ENCODE peak calls at places on chromosomes 3 and 15, in seven cellular contexts. One of them, this sample, is unnamed.

GRCh38 chr3:176927280-176927679 is 270.0 kb downstream of the TBL1XR1 start:
- DNase-seq in right lobe of liver: peak; percentile 72
- DNase-seq in upper lobe of left lung: no peak
- DNase-seq in uterus: no peak
- DNase-seq in GM12878: no peak
- DNase-seq in IMR-90: no peak
- DNase-seq in NB4: no peak
- DNase-seq in this sample: no peak

GRCh38 chr3:24227635-24228034 is 267.0 kb downstream of the THRB start:
- DNase-seq in NB4: no peak
- DNase-seq in uterus: no peak
- DNase-seq in right lobe of liver: no peak
- DNase-seq in upper lobe of left lung: no peak
- DNase-seq in IMR-90: no peak
- DNase-seq in GM12878: no peak
- DNase-seq in this sample: no peak

GRCh38 chr3:49349617-49350114 is 8.5 kb downstream of the GPX1 start:
- DNase-seq in upper lobe of left lung: no peak
- DNase-seq in right lobe of liver: no peak
- DNase-seq in uterus: no peak
- DNase-seq in IMR-90: no peak
- DNase-seq in NB4: no peak
- DNase-seq in GM12878: no peak
- DNase-seq in this sample: no peak

GRCh38 chr3:126749931-126750759 is 46.1 kb downstream of the CHCHD6 start:
- DNase-seq in upper lobe of left lung: no peak
- DNase-seq in IMR-90: no peak
- DNase-seq in GM12878: no peak
- DNase-seq in NB4: no peak
- DNase-seq in uterus: no peak
- DNase-seq in right lobe of liver: no peak
- DNase-seq in this sample: no peak

GRCh38 chr15:47485419-47485818 is 231.9 kb upstream of the SEMA6D start:
- DNase-seq in uterus: no peak
- DNase-seq in right lobe of liver: no peak
- DNase-seq in upper lobe of left lung: no peak
- DNase-seq in IMR-90: peak; percentile 57
- DNase-seq in GM12878: no peak
- DNase-seq in NB4: no peak
- DNase-seq in this sample: no peak

GRCh38 chr3:157066335-157067071 is 93.4 kb downstream of the CCNL1 start:
- DNase-seq in NB4: no peak
- DNase-seq in GM12878: no peak
- DNase-seq in upper lobe of left lung: no peak
- DNase-seq in right lobe of liver: no peak
- DNase-seq in IMR-90: peak; percentile 98
- DNase-seq in uterus: peak; percentile 67
- DNase-seq in this sample: no peak

GRCh38 chr3:124119056-124119721 is 127.3 kb upstream of the ROPN1 start:
- DNase-seq in IMR-90: peak; percentile 88
- DNase-seq in upper lobe of left lung: no peak
- DNase-seq in NB4: no peak
- DNase-seq in right lobe of liver: no peak
- DNase-seq in GM12878: no peak
- DNase-seq in uterus: peak; percentile 24
- DNase-seq in this sample: no peak

GRCh38 chr3:36812240-36812639 is 47.9 kb upstream of the DCLK3 start:
- DNase-seq in GM12878: no peak
- DNase-seq in IMR-90: no peak
- DNase-seq in right lobe of liver: no peak
- DNase-seq in NB4: no peak
- DNase-seq in uterus: no peak
- DNase-seq in upper lobe of left lung: no peak
- DNase-seq in this sample: no peak

GRCh38 chr3:68088216-68088615 is 433.8 kb upstream of the SUCLG2 start:
- DNase-seq in GM12878: no peak
- DNase-seq in uterus: no peak
- DNase-seq in IMR-90: no peak
- DNase-seq in upper lobe of left lung: no peak
- DNase-seq in right lobe of liver: no peak
- DNase-seq in NB4: no peak
- DNase-seq in this sample: no peak

GRCh38 chr15:75531041-75531450 is 48.1 kb downstream of the PTPN9 start:
- DNase-seq in NB4: no peak
- DNase-seq in GM12878: no peak
- DNase-seq in right lobe of liver: no peak
- DNase-seq in upper lobe of left lung: no peak
- DNase-seq in IMR-90: peak; percentile 40
- DNase-seq in uterus: peak; percentile 64
- DNase-seq in this sample: peak; percentile 86

GRCh38 chr3:17412950-17413530 is 329.4 kb downstream of the TBC1D5 start:
- DNase-seq in GM12878: peak; percentile 41
- DNase-seq in upper lobe of left lung: no peak
- DNase-seq in IMR-90: peak; percentile 64
- DNase-seq in right lobe of liver: no peak
- DNase-seq in NB4: peak; percentile 66
- DNase-seq in uterus: no peak
- DNase-seq in this sample: peak; percentile 17

GRCh38 chr15:29785068-29785467 is 37.2 kb downstream of the TJP1 start:
- DNase-seq in right lobe of liver: no peak
- DNase-seq in uterus: no peak
- DNase-seq in GM12878: no peak
- DNase-seq in IMR-90: no peak
- DNase-seq in upper lobe of left lung: no peak
- DNase-seq in NB4: no peak
- DNase-seq in this sample: no peak

GRCh38 chr3:112000971-112001370 is 2.2 kb downstream of the TAGLN3 start:
- DNase-seq in uterus: no peak
- DNase-seq in IMR-90: peak; percentile 21
- DNase-seq in right lobe of liver: no peak
- DNase-seq in NB4: no peak
- DNase-seq in GM12878: no peak
- DNase-seq in upper lobe of left lung: no peak
- DNase-seq in this sample: no peak

GRCh38 chr3:50571486-50571885 is 2.2 kb downstream of the HEMK1 start:
- DNase-seq in right lobe of liver: no peak
- DNase-seq in NB4: no peak
- DNase-seq in GM12878: no peak
- DNase-seq in upper lobe of left lung: no peak
- DNase-seq in IMR-90: no peak
- DNase-seq in uterus: no peak
- DNase-seq in this sample: no peak

GRCh38 chr3:3799173-3800075 is at the start of gene LRRN1:
- DNase-seq in upper lobe of left lung: peak; percentile 63
- DNase-seq in GM12878: no peak
- DNase-seq in IMR-90: no peak
- DNase-seq in right lobe of liver: peak; percentile 69
- DNase-seq in NB4: no peak
- DNase-seq in uterus: peak; percentile 40
- DNase-seq in this sample: peak; percentile 36

GRCh38 chr3:49500408-49501257 is 30.6 kb downstream of the DAG1 start:
- DNase-seq in GM12878: no peak
- DNase-seq in NB4: peak; percentile 59
- DNase-seq in IMR-90: peak; percentile 99
- DNase-seq in upper lobe of left lung: peak; percentile 69
- DNase-seq in right lobe of liver: peak; percentile 50
- DNase-seq in uterus: peak; percentile 53
- DNase-seq in this sample: peak; percentile 70

GRCh38 chr3:72171461-72171860 is 386.5 kb upstream of the PROK2 start:
- DNase-seq in right lobe of liver: no peak
- DNase-seq in uterus: no peak
- DNase-seq in IMR-90: no peak
- DNase-seq in GM12878: no peak
- DNase-seq in upper lobe of left lung: no peak
- DNase-seq in NB4: no peak
- DNase-seq in this sample: no peak

GRCh38 chr3:193348686-193349085 is 29.9 kb downstream of the ATP13A5 start:
- DNase-seq in uterus: no peak
- DNase-seq in upper lobe of left lung: no peak
- DNase-seq in right lobe of liver: no peak
- DNase-seq in NB4: no peak
- DNase-seq in IMR-90: no peak
- DNase-seq in GM12878: no peak
- DNase-seq in this sample: no peak
- H3K4me3 ChIP-seq in uterus: no peak overlapping the region
- H3K4me3 ChIP-seq in upper lobe of left lung: no peak overlapping the region
- H3K4me3 ChIP-seq in right lobe of liver: no peak overlapping the region
- H3K4me3 ChIP-seq in NB4: no peak overlapping the region
- H3K4me3 ChIP-seq in IMR-90: no peak overlapping the region
- H3K4me3 ChIP-seq in GM12878: no peak overlapping the region
- H3K4me3 ChIP-seq in this sample: no peak overlapping the region

GRCh38 chr3:20236603-20237002 is 50.6 kb upstream of the SGO1 start:
- DNase-seq in NB4: no peak
- DNase-seq in IMR-90: no peak
- DNase-seq in upper lobe of left lung: no peak
- DNase-seq in GM12878: no peak
- DNase-seq in uterus: no peak
- DNase-seq in right lobe of liver: no peak
- DNase-seq in this sample: no peak
- TF ChIP-seq POLR2A in NB4: no peak
- TF ChIP-seq POLR2A in IMR-90: no peak
- TF ChIP-seq POLR2A in upper lobe of left lung: no peak
- TF ChIP-seq POLR2A in GM12878: no peak
- TF ChIP-seq POLR2A in uterus: no peak
- TF ChIP-seq POLR2A in right lobe of liver: no peak
- TF ChIP-seq POLR2A in this sample: no peak

DNA sequence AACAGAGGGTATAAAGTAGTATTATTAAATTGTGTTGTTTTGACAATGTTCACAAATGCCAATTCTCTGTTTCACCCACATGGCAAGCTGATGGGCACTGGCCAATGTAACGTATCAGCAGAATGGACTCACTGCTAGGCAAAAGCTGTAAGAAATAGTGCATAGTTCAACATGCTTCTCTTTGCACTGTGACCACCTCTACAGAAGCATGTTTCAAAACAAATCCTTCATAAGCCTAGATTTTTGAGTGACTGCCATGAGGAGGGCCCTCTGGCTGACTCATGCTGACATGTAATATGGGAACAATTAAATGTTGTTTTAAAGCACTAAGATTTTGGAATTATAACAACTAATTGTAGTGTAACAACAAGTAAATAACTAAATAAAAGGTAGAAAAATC is 3.2 kb downstream of the GBE1 start:
- DNase-seq in upper lobe of left lung: no peak
- DNase-seq in right lobe of liver: no peak
- DNase-seq in IMR-90: peak; percentile 77
- DNase-seq in uterus: no peak
- DNase-seq in GM12878: no peak
- DNase-seq in NB4: no peak
- DNase-seq in this sample: no peak
- H3K4me3 ChIP-seq in upper lobe of left lung: no peak overlapping the region
- H3K4me3 ChIP-seq in right lobe of liver: no peak overlapping the region
- H3K4me3 ChIP-seq in IMR-90: no peak overlapping the region
- H3K4me3 ChIP-seq in uterus: no peak overlapping the region
- H3K4me3 ChIP-seq in GM12878: no peak overlapping the region
- H3K4me3 ChIP-seq in NB4: peak overlapping the region; percentile 7
- H3K4me3 ChIP-seq in this sample: no peak overlapping the region

GRCh38 chr15:50819344-50819743 is 53.8 kb upstream of the SPPL2A start:
- DNase-seq in GM12878: no peak
- DNase-seq in IMR-90: no peak
- DNase-seq in upper lobe of left lung: no peak
- DNase-seq in NB4: no peak
- DNase-seq in uterus: no peak
- DNase-seq in right lobe of liver: no peak
- DNase-seq in this sample: no peak
- TF ChIP-seq POLR2A in GM12878: no peak
- TF ChIP-seq POLR2A in IMR-90: no peak
- TF ChIP-seq POLR2A in upper lobe of left lung: no peak
- TF ChIP-seq POLR2A in NB4: no peak
- TF ChIP-seq POLR2A in uterus: no peak
- TF ChIP-seq POLR2A in right lobe of liver: no peak
- TF ChIP-seq POLR2A in this sample: no peak

DNA sequence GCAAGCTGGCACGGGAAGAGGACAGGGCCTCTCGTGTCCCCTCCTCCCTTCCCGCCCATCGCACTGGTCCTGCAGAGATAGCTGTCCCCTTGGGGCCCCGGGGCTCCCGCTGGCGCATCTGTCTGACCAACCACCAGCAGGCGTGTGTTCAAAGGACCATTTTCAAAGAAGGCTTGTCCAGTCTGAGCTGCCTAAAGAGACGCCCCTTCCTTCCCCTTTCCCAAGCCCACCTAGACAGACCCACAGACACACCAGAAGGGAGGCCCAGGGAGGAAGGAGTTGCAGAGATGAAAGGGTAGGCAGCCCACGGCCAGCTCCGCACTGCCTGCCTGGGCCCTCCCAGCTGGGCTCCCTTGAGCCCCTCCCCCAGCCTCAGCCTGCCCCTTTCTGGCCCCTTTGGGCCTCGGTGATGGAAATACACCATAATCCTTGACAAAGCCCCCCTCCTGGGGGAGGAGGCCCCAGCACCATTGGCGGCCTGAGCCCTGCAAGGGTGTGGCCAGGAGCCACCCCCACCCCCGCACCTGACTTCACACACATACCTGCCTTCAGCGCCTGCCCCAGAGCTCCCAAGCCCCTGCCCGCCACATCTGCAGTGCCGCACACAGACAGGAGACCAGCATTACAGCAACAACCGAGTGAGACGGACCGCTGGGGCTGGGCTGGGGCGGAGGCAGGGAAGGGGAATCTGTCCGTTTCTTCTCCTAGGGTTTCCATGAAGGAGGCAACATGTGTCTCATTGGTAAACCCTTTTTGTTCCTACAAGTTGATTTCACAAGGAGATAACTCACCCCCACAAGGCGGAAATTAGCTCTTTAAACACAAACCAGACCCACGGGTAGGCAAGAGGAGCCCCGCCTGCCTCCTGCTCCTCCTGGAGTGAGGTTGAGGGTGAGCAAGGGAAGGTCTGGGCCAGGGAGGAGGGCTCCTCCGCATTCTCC is at the start of gene STRA6:
- DNase-seq in right lobe of liver: no peak
- DNase-seq in GM12878: no peak
- DNase-seq in upper lobe of left lung: no peak
- DNase-seq in NB4: peak; percentile 88
- DNase-seq in IMR-90: no peak
- DNase-seq in uterus: no peak
- DNase-seq in this sample: no peak
- H3K4me3 ChIP-seq in right lobe of liver: no peak within 1 kb of the TSS
- H3K4me3 ChIP-seq in GM12878: no peak within 1 kb of the TSS
- H3K4me3 ChIP-seq in upper lobe of left lung: no peak within 1 kb of the TSS
- H3K4me3 ChIP-seq in NB4: peak within 1 kb of the TSS; percentile 28
- H3K4me3 ChIP-seq in IMR-90: no peak within 1 kb of the TSS
- H3K4me3 ChIP-seq in uterus: no peak within 1 kb of the TSS
- H3K4me3 ChIP-seq in this sample: no peak within 1 kb of the TSS